ENCODE peak calls at places on chromosome 10, in four cellular contexts. S, I, Y and P are unnamed samples.

GRCh38 chr10:122435212-122435827 is 19.1 kb upstream of the ARMS2 start:
- DNase-seq in S (no peak), Y (peak), I (peak), P (peak)

GRCh38 chr10:132337019-132337418 is 5.0 kb downstream of the LRRC27 start:
- DNase-seq in S (no peak), Y (no peak), I (peak), P (no peak)

GRCh38 chr10:89414879-89415821 is 782 bp downstream of the IFIT5 start:
- DNase-seq in I (peak), Y (peak), S (no peak), P (peak)

GRCh38 chr10:58217612-58218011 is 50.1 kb downstream of the IPMK start:
- DNase-seq in S (no peak), Y (no peak), I (peak), P (no peak)

GRCh38 chr10:12549297-12549696 is 199.9 kb downstream of the CAMK1D start:
- DNase-seq in I (no peak), Y (peak), S (no peak), P (no peak)

GRCh38 chr10:69362471-69362954 is 54.2 kb downstream of the TACR2 start:
- DNase-seq in I (peak), S (no peak), Y (peak), P (no peak)

GRCh38 chr10:55214608-55215007 is 413.6 kb upstream of the PCDH15 start:
- DNase-seq in I (no peak), Y (no peak), S (no peak), P (no peak)

GRCh38 chr10:119429771-119430170 is 112.7 kb downstream of the RGS10 start:
- DNase-seq in I (no peak), S (no peak), Y (no peak), P (no peak)

GRCh38 chr10:33224251-33224965 is 110.1 kb downstream of the NRP1 start:
- DNase-seq in Y (no peak), S (no peak), I (no peak), P (no peak)

GRCh38 chr10:131017566-131018285 is 293.8 kb downstream of the TCERG1L start:
- DNase-seq in I (no peak), S (no peak), Y (no peak), P (no peak)

GRCh38 chr10:26475448-26475847 is 37.3 kb downstream of the APBB1IP start:
- DNase-seq in Y (no peak), I (no peak), S (no peak), P (no peak)
- TF ChIP-seq MAX in Y (no peak), I (no peak), S (no peak), P (no peak)

GRCh38 chr10:44980309-44981171 is 1.9 kb upstream of the DEPP1 start:
- DNase-seq in I (peak), S (no peak), Y (no peak), P (no peak)

GRCh38 chr10:44982496-44982895 is 3.9 kb upstream of the DEPP1 start:
- DNase-seq in I (no peak), S (no peak), Y (no peak), P (no peak)

GRCh38 chr10:44981172-44982113 is 2.8 kb upstream of the DEPP1 start:
- DNase-seq in I (peak), Y (peak), S (no peak), P (peak)

GRCh38 chr10:44983066-44983894 is 4.7 kb upstream of the DEPP1 start:
- DNase-seq in S (no peak), Y (no peak), I (no peak), P (no peak)

DNA sequence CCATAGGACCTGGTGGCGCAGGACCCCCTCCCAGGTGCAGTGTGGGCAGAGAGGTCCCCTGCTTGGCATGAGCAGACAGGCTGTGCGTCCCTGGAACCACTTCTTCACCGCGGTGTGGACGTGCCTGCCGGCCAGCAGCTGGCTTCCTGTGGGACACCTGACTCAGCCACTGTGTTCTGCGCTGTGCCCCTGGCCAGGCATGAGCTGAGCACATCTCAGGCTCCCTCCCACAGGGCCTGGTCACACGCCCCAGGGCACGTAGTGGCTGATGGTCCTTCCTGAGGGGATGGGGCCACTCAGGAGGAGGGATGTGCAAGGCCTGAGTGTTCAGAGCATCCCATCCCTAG is 3.5 kb upstream of the DEPP1 start:
- DNase-seq in Y (no peak), I (peak), S (no peak), P (no peak)
- TF ChIP-seq POLR2A in Y (no peak), I (no peak), S (no peak), P (no peak)

DNA sequence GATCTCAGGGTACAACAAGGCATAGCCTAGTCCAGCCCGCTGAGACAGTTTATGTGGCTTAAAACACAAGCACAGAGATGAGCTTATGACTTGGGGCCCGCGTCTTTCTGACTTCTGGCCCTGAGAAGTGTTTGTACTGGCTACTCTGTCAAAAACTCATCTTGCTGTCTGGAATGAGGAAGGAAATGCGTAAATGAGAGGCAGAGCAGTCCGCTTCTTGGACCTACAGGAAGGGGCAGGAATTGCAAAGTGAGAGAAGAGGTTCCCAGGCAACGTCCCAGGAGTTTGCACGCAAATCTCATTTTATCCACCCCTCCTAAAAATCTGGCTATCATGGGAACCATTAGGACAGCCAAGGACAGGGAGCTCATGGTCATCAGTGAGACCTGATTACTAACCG is 5.5 kb downstream of the ANXA11 start:
- DNase-seq in I (peak), S (no peak), Y (peak), P (peak)
- H3K4me3 ChIP-seq in I (no peak), S (no peak), Y (no peak), P (no peak)

GRCh38 chr10:128242641-128243040 is 116.4 kb upstream of the MKI67 start:
- DNase-seq in Y (peak), I (no peak), S (no peak), P (no peak)
- TF ChIP-seq MAX in Y (no peak), I (no peak), S (no peak), P (no peak)

GRCh38 chr10:71767420-71768035 is 5.8 kb downstream of the VSIR start:
- DNase-seq in I (peak), Y (peak), S (no peak), P (no peak)
- TF ChIP-seq POLR2A in I (no peak), Y (no peak), S (no peak), P (no peak)

DNA sequence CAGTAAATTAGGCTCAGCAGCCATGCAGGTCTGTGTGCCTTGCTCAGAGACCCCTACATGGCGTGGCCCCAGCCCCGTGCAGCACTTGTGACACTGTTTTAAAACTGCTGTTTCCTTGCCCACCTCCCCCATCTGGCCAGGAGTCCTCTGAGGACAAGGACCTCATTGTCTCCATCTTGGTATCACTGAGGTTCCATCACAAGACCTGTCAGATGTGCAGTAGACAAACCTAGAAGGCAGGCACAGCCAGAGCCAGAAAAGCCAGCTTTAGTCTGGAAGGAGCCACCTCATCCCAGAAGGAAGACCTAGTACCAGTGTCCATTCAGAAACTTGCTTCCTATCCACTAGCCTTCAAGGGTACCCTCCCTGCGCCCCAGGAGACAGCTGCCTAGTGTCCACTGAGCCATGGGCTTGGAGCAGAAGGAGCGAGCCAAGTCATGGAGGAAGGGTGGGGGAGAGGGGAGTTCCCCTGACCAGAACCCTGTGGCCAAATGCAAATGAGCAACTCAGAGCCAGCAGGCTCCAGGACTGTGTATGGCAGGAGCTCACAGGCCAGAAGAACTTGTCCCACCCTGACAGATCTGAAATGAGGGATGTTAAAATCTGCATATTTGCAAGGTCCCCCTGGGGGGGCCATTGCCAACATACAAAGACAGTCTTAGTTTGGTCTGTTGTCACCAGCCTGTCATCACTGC is 176.1 kb downstream of the SH3PXD2A start:
- DNase-seq in S (no peak), I (no peak), Y (no peak), P (no peak)
- H3K4me3 ChIP-seq in S (no peak), I (no peak), Y (no peak), P (no peak)

GRCh38 chr10:52741851-52742250 is 30.7 kb downstream of the MBL2 start:
- DNase-seq in Y (no peak), S (no peak), I (no peak), P (no peak)

GRCh38 chr10:52740913-52741675 is 31.5 kb downstream of the MBL2 start:
- DNase-seq in Y (peak), I (peak), S (no peak), P (peak)

GRCh38 chr10:52742723-52743122 is 29.9 kb downstream of the MBL2 start:
- DNase-seq in Y (no peak), I (no peak), S (no peak), P (no peak)

GRCh38 chr10:52746169-52746568 is 26.4 kb downstream of the MBL2 start:
- DNase-seq in Y (peak), S (no peak), I (peak), P (no peak)

GRCh38 chr10:52744057-52744819 is 28.3 kb downstream of the MBL2 start:
- DNase-seq in S (no peak), I (no peak), Y (no peak), P (no peak)
- TF ChIP-seq MAX in S (no peak), I (no peak), Y (no peak), P (no peak)

GRCh38 chr10:96700477-96701099 is 19.7 kb downstream of the PIK3AP1 start:
- DNase-seq in S (no peak), Y (no peak), I (no peak), P (peak)
- TF ChIP-seq POLR2A in S (peak), Y (no peak), I (no peak), P (no peak)

GRCh38 chr10:72228318-72228751 is 12.3 kb upstream of the ASCC1 start:
- DNase-seq in I (no peak), S (no peak), Y (no peak), P (no peak)
- H3K4me3 ChIP-seq in I (no peak), S (no peak), Y (no peak), P (no peak)